ENCODE peak calls at places on chromosomes 16 and 17, in eight cellular contexts. L, F, Z, M, K, E, H and T are unnamed samples.

GRCh38 chr17:2695961-2696760 is 15.4 kb downstream of the CLUH start:
- DNase-seq in F (peak), K (no peak), H (no peak), Z (no peak), L (no peak), E (no peak), M (no peak), T (no peak)

GRCh38 chr16:30609002-30609927 is 924 bp downstream of the ZNF689 start:
- DNase-seq in Z (peak), F (peak), K (peak), E (peak), M (peak), H (peak), L (no peak), T (peak)

GRCh38 chr16:21590287-21590686 is 9.1 kb upstream of the METTL9 start:
- DNase-seq in L (no peak), Z (no peak), E (no peak), H (peak), M (no peak), F (no peak), K (no peak), T (no peak)

GRCh38 chr16:83392743-83393142 is 415.0 kb upstream of the HSBP1 start:
- DNase-seq in K (no peak), M (no peak), F (no peak), H (no peak), L (no peak), Z (no peak), E (no peak), T (no peak)

GRCh38 chr17:2949469-2950044 is 113.8 kb downstream of the OR1D5 start:
- DNase-seq in K (no peak), H (peak), M (no peak), E (peak), Z (no peak), L (no peak), F (no peak), T (no peak)

GRCh38 chr16:69909043-69909442 is 42.1 kb upstream of the CLEC18A start:
- DNase-seq in L (no peak), K (no peak), H (no peak), E (no peak), M (no peak), Z (no peak), F (no peak), T (no peak)

GRCh38 chr17:8867361-8867981 is at the start of gene PIK3R6:
- DNase-seq in H (no peak), E (no peak), F (no peak), L (no peak), Z (no peak), K (no peak), M (no peak), T (no peak)

GRCh38 chr16:27273670-27274522 is 5.3 kb upstream of the NSMCE1 start:
- DNase-seq in M (no peak), F (no peak), L (no peak), H (peak), E (no peak), Z (no peak), K (no peak), T (no peak)

GRCh38 chr17:49249292-49249794 is 18.8 kb upstream of the PHOSPHO1 start:
- DNase-seq in L (no peak), Z (no peak), K (no peak), M (no peak), H (peak), E (peak), F (no peak), T (peak)

GRCh38 chr16:88363239-88363891 is 19.4 kb upstream of the ZNF469 start:
- DNase-seq in H (no peak), F (no peak), K (no peak), L (no peak), M (no peak), Z (no peak), E (no peak), T (no peak)

GRCh38 chr17:34797724-34798123 is 163.5 kb downstream of the CCT6B start:
- DNase-seq in E (peak), Z (no peak), L (no peak), F (no peak), M (peak), H (peak), K (peak), T (peak)

GRCh38 chr17:3983945-3984484 is 19.8 kb upstream of the ATP2A3 start:
- DNase-seq in K (no peak), M (no peak), L (no peak), E (no peak), F (no peak), Z (no peak), H (peak), T (no peak)

GRCh38 chr17:13365331-13365730 is 236.4 kb downstream of the HS3ST3A1 start:
- DNase-seq in F (no peak), H (peak), E (no peak), K (no peak), Z (no peak), L (no peak), M (no peak), T (no peak)

GRCh38 chr16:14548933-14549788 is 80.9 kb downstream of the PARN start:
- DNase-seq in H (no peak), M (no peak), Z (no peak), F (no peak), L (no peak), K (no peak), E (no peak), T (no peak)

GRCh38 chr17:39177256-39177655 is 11.3 kb upstream of the ARL5C start:
- DNase-seq in M (no peak), L (no peak), E (peak), F (no peak), K (no peak), H (no peak), Z (no peak), T (no peak)

GRCh38 chr17:59427425-59427921 is 96.0 kb downstream of the YPEL2 start:
- DNase-seq in H (peak), M (no peak), L (peak), F (no peak), E (peak), Z (no peak), K (no peak), T (no peak)

GRCh38 chr16:89409161-89409711 is 81.1 kb downstream of the ANKRD11 start:
- DNase-seq in Z (peak), L (no peak), K (no peak), M (no peak), F (no peak), H (peak), E (no peak), T (no peak)

GRCh38 chr17:47670064-47670463 is 20.3 kb downstream of the KPNB1 start:
- DNase-seq in E (no peak), Z (no peak), K (no peak), L (no peak), M (no peak), F (no peak), H (no peak), T (no peak)

GRCh38 chr17:39231587-39232551 is 6.1 kb upstream of the STAC2 start:
- DNase-seq in F (no peak), K (peak), E (peak), L (no peak), H (peak), Z (no peak), M (peak), T (peak)

GRCh38 chr17:49850772-49851386 is 3.0 kb upstream of the TAC4 start:
- DNase-seq in E (peak), K (peak), F (no peak), M (no peak), Z (no peak), L (no peak), H (no peak), T (no peak)

GRCh38 chr16:66250686-66251405 is 115.6 kb upstream of the CDH5 start:
- DNase-seq in L (peak), H (peak), M (no peak), Z (no peak), E (peak), K (no peak), F (no peak), T (no peak)

GRCh38 chr17:45739786-45740185 is 44.3 kb upstream of the CRHR1 start:
- DNase-seq in L (no peak), E (peak), F (no peak), M (no peak), Z (no peak), K (no peak), H (no peak), T (no peak)

GRCh38 chr17:79835470-79835899 is 3.8 kb downstream of the CBX4 start:
- DNase-seq in L (no peak), F (no peak), Z (no peak), E (no peak), H (no peak), M (no peak), K (no peak), T (no peak)

GRCh38 chr16:12062343-12063003 is 85.9 kb downstream of the SNX29 start:
- DNase-seq in E (peak), Z (no peak), H (peak), K (no peak), F (no peak), L (no peak), M (no peak), T (no peak)

GRCh38 chr17:2975469-2975958 is 87.9 kb downstream of the OR1D5 start:
- DNase-seq in M (peak), H (no peak), Z (no peak), L (no peak), F (no peak), K (no peak), E (no peak), T (no peak)

GRCh38 chr16:28473714-28474265 is 1.7 kb upstream of the NPIPB7 start:
- DNase-seq in E (no peak), Z (no peak), K (no peak), F (no peak), M (no peak), L (no peak), H (no peak), T (no peak)

GRCh38 chr16:79838860-79839259 is 238.3 kb upstream of the MAF start:
- DNase-seq in K (no peak), M (no peak), E (no peak), L (no peak), H (no peak), F (no peak), Z (no peak), T (no peak)